ENCODE peak calls at places on chromosomes 7 and 10, in four cellular contexts. B is HEK293T; V is fibroblast of the aortic adventitia; Q is stimulated activated CD4-positive, alpha-beta T cell treated with anti-CD3 and anti-CD28 coated beads, Interleukin-2, amount 100 ng/mL, for 48 hours. F is an unnamed sample.

GRCh38 chr7:54799792-54800191 is 40.8 kb upstream of the SEC61G start:
- DNase-seq in B (no peak), V (peak), Q (no peak), F (no peak)

GRCh38 chr7:572668-573495 is 53.2 kb upstream of the PDGFA start:
- DNase-seq in V (no peak), Q (no peak), B (no peak), F (no peak)

GRCh38 chr10:88952647-88953111 is at the start of gene ACTA2:
- DNase-seq in B (no peak), Q (no peak), V (peak), F (no peak)

GRCh38 chr7:35823440-35823839 is 22.6 kb downstream of the SEPTIN7 start:
- DNase-seq in Q (no peak), B (no peak), V (no peak), F (no peak)

GRCh38 chr10:103193107-103193819 is at the start of gene NT5C2:
- DNase-seq in V (peak), Q (peak), B (peak), F (peak)

GRCh38 chr7:99380032-99380822 is 5.7 kb downstream of the ARPC1B start:
- DNase-seq in V (peak), B (no peak), Q (peak), F (no peak)

GRCh38 chr10:102302611-102303010 is 57.3 kb downstream of the GBF1 start:
- DNase-seq in B (no peak), Q (no peak), V (peak), F (no peak)

GRCh38 chr10:132572545-132572937 is 35.0 kb downstream of the INPP5A start:
- DNase-seq in Q (no peak), B (peak), V (peak), F (peak)

GRCh38 chr7:74311305-74311744 is 22.1 kb downstream of the CLIP2 start:
- DNase-seq in Q (no peak), V (no peak), B (no peak), F (peak)

GRCh38 chr7:80392229-80393169 is 119.4 kb downstream of the GNAT3 start:
- DNase-seq in B (no peak), Q (no peak), V (peak), F (peak)

GRCh38 chr10:24727811-24728210 is 4.1 kb upstream of the ARHGAP21 start:
- DNase-seq in B (no peak), Q (no peak), V (no peak), F (peak)

GRCh38 chr10:63133787-63134557 is 844 bp downstream of the NRBF2 start:
- DNase-seq in Q (no peak), B (no peak), V (peak), F (no peak)

GRCh38 chr7:150721970-150722373 is 5.6 kb downstream of the GIMAP1 start:
- DNase-seq in B (no peak), Q (no peak), V (no peak), F (no peak)

GRCh38 chr7:54615545-54615944 is 73.4 kb downstream of the VSTM2A start:
- DNase-seq in V (peak), Q (no peak), B (no peak), F (no peak)

GRCh38 chr10:132790934-132791829 is 5.2 kb upstream of the NKX6-2 start:
- DNase-seq in B (no peak), V (no peak), Q (no peak), F (peak)

GRCh38 chr10:93819520-93819919 is 61.8 kb downstream of the LGI1 start:
- DNase-seq in Q (no peak), V (no peak), B (no peak), F (no peak)

F was measured in DMS53.